ENCODE peak calls at places on chromosomes 6 and 20, in seven cellular contexts. One of them, this sample, is unnamed.

GRCh38 chr6:113994934-113995342 is 24.0 kb upstream of the HDAC2 start:
- DNase-seq in stimulated activated CD8-positive, alpha-beta memory T cell treated with anti-CD3 and anti-CD28 coated beads, Interleukin-15, amount 100 ng/mL, for 4 hours: no peak
- DNase-seq in stimulated activated CD4-positive, alpha-beta T cell treated with anti-CD3 and anti-CD28 coated beads, Interleukin-1b, Interleukin-23, amount 100 ng/mL, for 24 hours: no peak
- DNase-seq in HCT116: peak
- DNase-seq in MV-4-11: peak
- DNase-seq in EL: peak
- DNase-seq in fibroblast of mammary gland: peak
- DNase-seq in this sample: peak

GRCh38 chr6:162151050-162151658 is 576.4 kb downstream of the PRKN start:
- DNase-seq in stimulated activated CD8-positive, alpha-beta memory T cell treated with anti-CD3 and anti-CD28 coated beads, Interleukin-15, amount 100 ng/mL, for 4 hours: no peak
- DNase-seq in stimulated activated CD4-positive, alpha-beta T cell treated with anti-CD3 and anti-CD28 coated beads, Interleukin-1b, Interleukin-23, amount 100 ng/mL, for 24 hours: no peak
- DNase-seq in HCT116: no peak
- DNase-seq in MV-4-11: peak
- DNase-seq in EL: no peak
- DNase-seq in fibroblast of mammary gland: peak
- DNase-seq in this sample: peak

GRCh38 chr6:105200133-105200730 is 20.4 kb upstream of the POPDC3 start:
- DNase-seq in stimulated activated CD8-positive, alpha-beta memory T cell treated with anti-CD3 and anti-CD28 coated beads, Interleukin-15, amount 100 ng/mL, for 4 hours: no peak
- DNase-seq in stimulated activated CD4-positive, alpha-beta T cell treated with anti-CD3 and anti-CD28 coated beads, Interleukin-1b, Interleukin-23, amount 100 ng/mL, for 24 hours: no peak
- DNase-seq in HCT116: no peak
- DNase-seq in MV-4-11: no peak
- DNase-seq in EL: no peak
- DNase-seq in fibroblast of mammary gland: no peak
- DNase-seq in this sample: no peak

GRCh38 chr6:133673056-133673455 is 215.9 kb upstream of the TCF21 start:
- DNase-seq in stimulated activated CD8-positive, alpha-beta memory T cell treated with anti-CD3 and anti-CD28 coated beads, Interleukin-15, amount 100 ng/mL, for 4 hours: no peak
- DNase-seq in stimulated activated CD4-positive, alpha-beta T cell treated with anti-CD3 and anti-CD28 coated beads, Interleukin-1b, Interleukin-23, amount 100 ng/mL, for 24 hours: no peak
- DNase-seq in HCT116: no peak
- DNase-seq in MV-4-11: no peak
- DNase-seq in EL: no peak
- DNase-seq in fibroblast of mammary gland: no peak
- DNase-seq in this sample: no peak

GRCh38 chr20:58174708-58175287 is 53.7 kb downstream of the ANKRD60 start:
- DNase-seq in stimulated activated CD8-positive, alpha-beta memory T cell treated with anti-CD3 and anti-CD28 coated beads, Interleukin-15, amount 100 ng/mL, for 4 hours: no peak
- DNase-seq in stimulated activated CD4-positive, alpha-beta T cell treated with anti-CD3 and anti-CD28 coated beads, Interleukin-1b, Interleukin-23, amount 100 ng/mL, for 24 hours: no peak
- DNase-seq in HCT116: no peak
- DNase-seq in MV-4-11: no peak
- DNase-seq in EL: no peak
- DNase-seq in fibroblast of mammary gland: no peak
- DNase-seq in this sample: no peak

GRCh38 chr6:25942561-25943147 is 12.2 kb upstream of the SLC17A2 start:
- DNase-seq in stimulated activated CD8-positive, alpha-beta memory T cell treated with anti-CD3 and anti-CD28 coated beads, Interleukin-15, amount 100 ng/mL, for 4 hours: no peak
- DNase-seq in stimulated activated CD4-positive, alpha-beta T cell treated with anti-CD3 and anti-CD28 coated beads, Interleukin-1b, Interleukin-23, amount 100 ng/mL, for 24 hours: no peak
- DNase-seq in HCT116: peak
- DNase-seq in MV-4-11: peak
- DNase-seq in EL: peak
- DNase-seq in fibroblast of mammary gland: peak
- DNase-seq in this sample: no peak

GRCh38 chr6:164401871-164402270 is 907.5 kb downstream of the C6orf118 start:
- DNase-seq in stimulated activated CD8-positive, alpha-beta memory T cell treated with anti-CD3 and anti-CD28 coated beads, Interleukin-15, amount 100 ng/mL, for 4 hours: no peak
- DNase-seq in stimulated activated CD4-positive, alpha-beta T cell treated with anti-CD3 and anti-CD28 coated beads, Interleukin-1b, Interleukin-23, amount 100 ng/mL, for 24 hours: no peak
- DNase-seq in HCT116: no peak
- DNase-seq in MV-4-11: no peak
- DNase-seq in EL: no peak
- DNase-seq in fibroblast of mammary gland: no peak
- DNase-seq in this sample: peak

GRCh38 chr6:22682979-22683378 is 113.6 kb downstream of the HDGFL1 start:
- DNase-seq in stimulated activated CD8-positive, alpha-beta memory T cell treated with anti-CD3 and anti-CD28 coated beads, Interleukin-15, amount 100 ng/mL, for 4 hours: no peak
- DNase-seq in stimulated activated CD4-positive, alpha-beta T cell treated with anti-CD3 and anti-CD28 coated beads, Interleukin-1b, Interleukin-23, amount 100 ng/mL, for 24 hours: no peak
- DNase-seq in HCT116: no peak
- DNase-seq in MV-4-11: no peak
- DNase-seq in EL: no peak
- DNase-seq in fibroblast of mammary gland: no peak
- DNase-seq in this sample: no peak

GRCh38 chr20:10511507-10512231 is 76.6 kb downstream of the SLX4IP start:
- DNase-seq in stimulated activated CD8-positive, alpha-beta memory T cell treated with anti-CD3 and anti-CD28 coated beads, Interleukin-15, amount 100 ng/mL, for 4 hours: peak
- DNase-seq in stimulated activated CD4-positive, alpha-beta T cell treated with anti-CD3 and anti-CD28 coated beads, Interleukin-1b, Interleukin-23, amount 100 ng/mL, for 24 hours: peak
- DNase-seq in HCT116: peak
- DNase-seq in MV-4-11: peak
- DNase-seq in EL: peak
- DNase-seq in fibroblast of mammary gland: peak
- DNase-seq in this sample: peak

GRCh38 chr6:170295519-170296422 is 4.9 kb upstream of the DLL1 start:
- DNase-seq in stimulated activated CD8-positive, alpha-beta memory T cell treated with anti-CD3 and anti-CD28 coated beads, Interleukin-15, amount 100 ng/mL, for 4 hours: peak
- DNase-seq in stimulated activated CD4-positive, alpha-beta T cell treated with anti-CD3 and anti-CD28 coated beads, Interleukin-1b, Interleukin-23, amount 100 ng/mL, for 24 hours: no peak
- DNase-seq in HCT116: no peak
- DNase-seq in MV-4-11: no peak
- DNase-seq in EL: no peak
- DNase-seq in fibroblast of mammary gland: no peak
- DNase-seq in this sample: no peak

This sample was measured in LHCN-M2.